ENCODE peak calls at places on chromosomes 13 and 19, in five cellular contexts. F is fibroblast of lung, G is SK-N-SH, W is amniotic epithelial cell, S is brain microvascular endothelial cell. N is an unnamed sample.

GRCh38 chr13:27637289-27637626 is 15.6 kb downstream of the POLR1D start:
- DNase-seq in F (no peak), G (no peak), W (no peak), S (no peak), N (peak; percentile 33)

GRCh38 chr13:95676100-95676774 is 702 bp upstream of the DNAJC3 start:
- DNase-seq in F (peak; percentile 27), G (no peak), W (peak; percentile 65), S (no peak), N (peak; percentile 85)

GRCh38 chr19:32498641-32499200 is 82.3 kb upstream of the PDCD5 start:
- DNase-seq in F (no peak), G (no peak), W (no peak), S (no peak), N (peak; percentile 12)

GRCh38 chr19:46056536-46056935 is 15.7 kb upstream of the IGFL4 start:
- DNase-seq in F (no peak), G (no peak), W (peak; percentile 21), S (no peak), N (no peak)

GRCh38 chr13:84430015-84430414 is 547.7 kb upstream of the SLITRK1 start:
- DNase-seq in F (no peak), G (no peak), W (peak; percentile 38), S (peak; percentile 13), N (no peak)

GRCh38 chr19:48487944-48488343 is 18.8 kb downstream of the CYTH2 start:
- DNase-seq in F (peak; percentile 65), G (no peak), W (peak; percentile 51), S (no peak), N (no peak)

GRCh38 chr13:32257649-32258048 is 57.5 kb downstream of the ZAR1L start:
- DNase-seq in F (no peak), G (no peak), W (no peak), S (no peak), N (no peak)

GRCh38 chr19:34217952-34218817 is 36.2 kb upstream of the GARRE1 start:
- DNase-seq in F (peak; percentile 94), G (peak; percentile 46), W (peak; percentile 99), S (peak; percentile 98), N (no peak)

GRCh38 chr19:4069331-4069959 is 2.7 kb upstream of the ZBTB7A start:
- DNase-seq in F (no peak), G (no peak), W (no peak), S (no peak), N (no peak)

GRCh38 chr13:37138917-37139316 is 33.5 kb upstream of the CSNK1A1L start:
- DNase-seq in F (no peak), G (no peak), W (no peak), S (no peak), N (peak; percentile 22)

GRCh38 chr13:49308104-49308875 is 60.6 kb downstream of the CDADC1 start:
- DNase-seq in F (peak; percentile 93), G (no peak), W (peak; percentile 22), S (peak; percentile 22), N (no peak)

GRCh38 chr19:29942404-29943261 is 594 bp downstream of the URI1 start:
- DNase-seq in F (peak; percentile 28), G (peak; percentile 89), W (peak; percentile 28), S (peak; percentile 5), N (peak; percentile 76)

GRCh38 chr19:1108291-1109031 is 4.7 kb downstream of the GPX4 start:
- DNase-seq in F (no peak), G (no peak), W (no peak), S (no peak), N (no peak)

GRCh38 chr19:14553042-14553938 is 18.6 kb downstream of the NDUFB7 start:
- DNase-seq in F (no peak), G (no peak), W (no peak), S (no peak), N (no peak)

GRCh38 chr19:362683-363082 is 18.1 kb upstream of the MIER2 start:
- DNase-seq in F (no peak), G (no peak), W (no peak), S (no peak), N (no peak)

GRCh38 chr13:28513745-28514144 is 18.8 kb upstream of the FLT1 start:
- DNase-seq in F (no peak), G (no peak), W (no peak), S (no peak), N (no peak)

GRCh38 chr13:71828117-71828516 is 38.9 kb downstream of the DACH1 start:
- DNase-seq in F (no peak), G (no peak), W (no peak), S (no peak), N (no peak)

GRCh38 chr13:72973234-72973633 is 85.6 kb upstream of the KLF5 start:
- DNase-seq in F (no peak), G (no peak), W (no peak), S (no peak), N (no peak)

GRCh38 chr13:114230575-114230974 is 4.1 kb upstream of the CDC16 start:
- DNase-seq in F (no peak), G (no peak), W (no peak), S (no peak), N (no peak)

GRCh38 chr13:103188688-103189326 is 122.6 kb upstream of the SLC10A2 start:
- DNase-seq in F (peak; percentile 67), G (peak; percentile 23), W (peak; percentile 45), S (no peak), N (peak; percentile 39)

GRCh38 chr13:84076280-84076679 is 194.0 kb upstream of the SLITRK1 start:
- DNase-seq in F (no peak), G (no peak), W (no peak), S (no peak), N (no peak)

GRCh38 chr13:49499889-49500660 is 4.3 kb downstream of the PHF11 start:
- DNase-seq in F (peak; percentile 86), G (no peak), W (peak; percentile 92), S (peak; percentile 63), N (no peak)

GRCh38 chr13:30928971-30929370 is 3.5 kb upstream of the TEX26 start:
- DNase-seq in F (no peak), G (no peak), W (no peak), S (no peak), N (no peak)

GRCh38 chr19:45146716-45147337 is 14.0 kb downstream of the NKPD1 start:
- DNase-seq in F (no peak), G (no peak), W (peak; percentile 7), S (no peak), N (no peak)

GRCh38 chr13:41660426-41660825 is 203.1 kb downstream of the RGCC start:
- DNase-seq in F (no peak), G (no peak), W (peak; percentile 33), S (no peak), N (no peak)

GRCh38 chr19:41746593-41747227 is 8.6 kb upstream of the CEACAM6 start:
- DNase-seq in F (peak; percentile 43), G (peak; percentile 40), W (peak; percentile 26), S (peak; percentile 35), N (peak; percentile 81)